ENCODE peak calls at places on chromosomes 5 and 9, in six cellular contexts. H is renal cortical epithelial cell; A is stimulated activated CD4-positive, alpha-beta T cell treated with anti-CD3 and anti-CD28 coated beads, Interleukin-1b, Interleukin-23, amount 100 ng/mL, for 24 hours; O is activated CD4-positive, alpha-beta T cell treated with anti-CD3 and anti-CD28 coated beads for 24 hours; K is AG09309; N is M059J. T is an unnamed sample.

GRCh38 chr5:77239126-77239741 is 28.8 kb downstream of the PDE8B start:
- DNase-seq in H (peak; percentile 16), A (no peak), O (no peak), K (no peak), N (peak; percentile 22), T (peak; percentile 19)

GRCh38 chr5:67165524-67166459 is 30.8 kb downstream of the CD180 start:
- DNase-seq in H (peak; percentile 19), A (peak; percentile 51), O (peak; percentile 72), K (peak; percentile 28), N (peak; percentile 67), T (peak; percentile 89)

GRCh38 chr9:109477269-109478203 is 20.6 kb downstream of the PTPN3 start:
- DNase-seq in H (peak; percentile 97), A (no peak), O (no peak), K (no peak), N (peak; percentile 22), T (no peak)

GRCh38 chr9:78026947-78027346 is 4.7 kb downstream of the GNAQ start:
- DNase-seq in H (no peak), A (no peak), O (no peak), K (no peak), N (no peak), T (peak; percentile 44)

GRCh38 chr5:34484591-34485228 is 171.4 kb upstream of the RAI14 start:
- DNase-seq in H (no peak), A (no peak), O (no peak), K (no peak), N (peak; percentile 20), T (no peak)

GRCh38 chr9:15785584-15785983 is 232.7 kb downstream of the CCDC171 start:
- DNase-seq in H (no peak), A (no peak), O (no peak), K (no peak), N (no peak), T (no peak)

GRCh38 chr5:171615201-171616001 is 170.2 kb upstream of the SMIM23 start:
- DNase-seq in H (peak; percentile 15), A (no peak), O (no peak), K (no peak), N (no peak), T (peak; percentile 51)

GRCh38 chr9:38006163-38006562 is 62.9 kb downstream of the SHB start:
- DNase-seq in H (no peak), A (no peak), O (no peak), K (no peak), N (no peak), T (no peak)

GRCh38 chr9:106450549-106450948 is 412.4 kb upstream of the ZNF462 start:
- DNase-seq in H (peak; percentile 6), A (no peak), O (no peak), K (no peak), N (no peak), T (no peak)

GRCh38 chr5:120767171-120767820 is 303.2 kb downstream of the PRR16 start:
- DNase-seq in H (peak; percentile 51), A (no peak), O (no peak), K (peak; percentile 59), N (peak; percentile 51), T (no peak)